ENCODE peak calls at places on chromosomes 5 and 9, in five cellular contexts. C is PC-3, F is cardiac fibroblast, P is neural crest cell, Q is colonic mucosa. G is an unnamed sample.

GRCh38 chr9:16532681-16533450 is 337.6 kb downstream of the BNC2 start:
- DNase-seq in Q (no peak), C (peak; percentile 73), P (no peak), F (peak; percentile 86), G (no peak)

GRCh38 chr9:80292231-80292630 is 720.5 kb downstream of the TLE4 start:
- DNase-seq in F (no peak), Q (no peak), P (no peak), C (no peak), G (no peak)

GRCh38 chr9:33019797-33020196 is 5.3 kb upstream of the DNAJA1 start:
- DNase-seq in Q (no peak), C (no peak), F (no peak), P (no peak), G (no peak)

GRCh38 chr5:57202811-57203210 is 29.0 kb downstream of the GPBP1 start:
- DNase-seq in F (no peak), P (no peak), Q (no peak), C (no peak), G (no peak)

GRCh38 chr5:133841831-133842750 is 126.3 kb downstream of the C5orf15 start:
- DNase-seq in Q (no peak), C (no peak), F (no peak), P (no peak), G (no peak)

GRCh38 chr5:126656397-126657007 is 55.8 kb downstream of the PHAX start:
- DNase-seq in P (peak; percentile 16), F (peak; percentile 73), C (peak; percentile 48), Q (no peak), G (peak; percentile 13)

GRCh38 chr9:98142182-98142924 is 23.3 kb upstream of the TRIM14 start:
- DNase-seq in P (no peak), C (peak; percentile 88), F (no peak), Q (peak; percentile 95), G (peak; percentile 84)

GRCh38 chr5:103434057-103434456 is 128.5 kb downstream of the NUDT12 start:
- DNase-seq in Q (no peak), C (no peak), P (no peak), F (no peak), G (no peak)

GRCh38 chr5:55102345-55102744 is at the start of gene GZMA:
- DNase-seq in P (no peak), Q (no peak), C (no peak), F (no peak), G (no peak)

GRCh38 chr9:75889577-75889976 is 896 bp upstream of the PCSK5 start:
- DNase-seq in F (no peak), P (no peak), Q (peak; percentile 67), C (no peak), G (no peak)

GRCh38 chr5:147911427-147911826 is 5.1 kb upstream of the C5orf46 start:
- DNase-seq in P (no peak), F (no peak), Q (no peak), C (no peak), G (no peak)

GRCh38 chr5:20241351-20241750 is 253.4 kb upstream of the CDH18 start:
- DNase-seq in P (no peak), Q (no peak), C (no peak), F (no peak), G (no peak)

GRCh38 chr5:14127587-14127986 is 15.6 kb upstream of the TRIO start:
- DNase-seq in C (no peak), F (no peak), Q (no peak), P (no peak), G (no peak)

GRCh38 chr5:113489299-113489698 is 1.0 kb upstream of the MCC start:
- DNase-seq in Q (no peak), C (peak; percentile 97), P (no peak), F (peak; percentile 97), G (peak; percentile 72)

GRCh38 chr5:95759634-95760033 is 28.5 kb downstream of the RHOBTB3 start:
- DNase-seq in C (peak; percentile 11), F (peak; percentile 43), P (no peak), Q (peak; percentile 32), G (no peak)

GRCh38 chr5:1883925-1884637 is 1.4 kb upstream of the IRX4 start:
- DNase-seq in Q (no peak), P (no peak), F (no peak), C (no peak), G (no peak)

GRCh38 chr5:151742870-151743294 is 15.5 kb downstream of the ATOX1 start:
- DNase-seq in C (peak; percentile 77), F (peak; percentile 74), Q (peak; percentile 42), P (peak; percentile 44), G (peak; percentile 35)

GRCh38 chr9:137349471-137350033 is 47.5 kb upstream of the NRARP start:
- DNase-seq in P (no peak), F (no peak), Q (peak; percentile 13), C (no peak), G (no peak)

GRCh38 chr9:124532897-124533296 is 25.7 kb upstream of the NR5A1 start:
- DNase-seq in Q (no peak), P (no peak), C (no peak), F (no peak), G (no peak)
- TF ChIP-seq CTCF in Q (no peak), P (no peak), C (no peak), F (no peak), G (no peak)

GRCh38 chr5:129271309-129271708 is 176.8 kb downstream of the ISOC1 start:
- DNase-seq in P (no peak), F (peak; percentile 77), Q (no peak), C (peak; percentile 49), G (peak; percentile 36)
- TF ChIP-seq CTCF in P (no peak), F (peak; percentile 41), Q (no peak), C (peak; percentile 49), G (peak; percentile 30)

DNA sequence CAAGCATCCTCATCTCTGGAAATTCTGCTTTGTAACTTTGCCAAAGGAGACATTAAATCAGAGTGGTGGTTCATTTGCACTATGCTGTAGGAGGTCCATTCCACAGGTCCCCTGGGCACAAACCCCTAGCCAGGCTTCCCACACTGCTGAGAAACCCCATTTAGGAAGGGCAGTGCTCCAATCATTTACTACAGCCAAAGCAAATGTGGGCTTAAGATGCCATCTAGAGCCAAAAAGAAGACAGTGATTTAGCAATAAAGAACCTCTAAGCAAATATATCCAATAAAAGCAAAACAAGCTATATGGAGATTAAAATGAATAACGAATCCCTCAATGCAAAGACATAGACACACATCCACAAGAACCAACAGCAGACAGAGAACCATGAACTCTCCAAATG is 129.0 kb upstream of the ALDH1B1 start:
- DNase-seq in F (peak; percentile 60), P (no peak), Q (no peak), C (peak; percentile 52), G (peak; percentile 1)
- TF ChIP-seq CTCF in F (peak; percentile 31), P (peak; percentile 59), Q (no peak), C (peak; percentile 62), G (no peak)

GRCh38 chr9:110334871-110335270 is 2.8 kb downstream of the TXNDC8 start:
- DNase-seq in Q (no peak), C (no peak), P (no peak), F (no peak), G (no peak)
- TF ChIP-seq CTCF in Q (no peak), C (no peak), P (no peak), F (no peak), G (no peak)

GRCh38 chr5:163104496-163104895 is 332.9 kb upstream of the CCNG1 start:
- DNase-seq in C (peak; percentile 74), F (no peak), Q (no peak), P (no peak), G (no peak)
- TF ChIP-seq CTCF in C (peak; percentile 72), F (no peak), Q (no peak), P (peak; percentile 40), G (no peak)

DNA sequence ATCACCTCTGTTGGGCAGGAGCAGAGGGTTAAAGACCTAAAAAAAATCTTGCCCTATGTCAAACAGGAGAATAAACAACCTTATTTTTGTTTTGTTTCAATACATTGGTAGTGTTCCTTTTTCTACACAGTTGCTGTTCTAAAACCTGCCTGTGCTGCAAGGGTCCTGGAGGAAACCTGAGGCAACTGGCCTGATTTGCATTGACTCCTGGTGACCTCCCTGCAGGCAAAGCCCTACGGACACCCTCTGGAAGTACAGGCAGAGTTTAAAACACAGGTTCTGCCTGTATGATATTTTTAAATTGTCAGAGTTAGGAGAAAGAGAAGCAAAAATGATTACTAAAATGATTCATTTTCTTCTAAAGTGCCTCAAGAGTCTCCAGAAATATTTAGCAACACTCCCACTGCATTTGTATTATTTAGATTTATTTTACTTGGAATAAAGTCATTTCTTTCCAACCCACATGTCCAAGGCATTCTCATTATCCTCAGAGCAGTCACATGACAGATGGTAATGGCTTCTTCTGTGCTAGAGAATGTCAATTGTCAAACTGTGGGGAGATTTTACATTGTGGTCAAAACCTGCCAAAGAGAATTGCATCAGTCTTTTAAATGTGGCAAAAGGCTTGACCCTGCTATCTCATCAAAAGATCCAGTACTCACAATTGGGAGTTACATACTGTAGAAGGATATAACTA is 559.6 kb downstream of the CETN3 start:
- DNase-seq in P (no peak), Q (no peak), C (no peak), F (peak; percentile 34), G (no peak)
- TF ChIP-seq CTCF in P (no peak), Q (no peak), C (no peak), F (no peak), G (no peak)